ENCODE peak calls at places on chromosomes 6 and 20, in eight cellular contexts. One of them, this sample, is unnamed.

GRCh38 chr6:154509421-154510143 is 903 bp downstream of the CNKSR3 start:
- DNase-seq in psoas muscle: peak; percentile 53
- DNase-seq in dorsolateral prefrontal cortex: no peak
- DNase-seq in activated naive CD4-positive, alpha-beta T cell treated with anti-CD3 and anti-CD28 coated beads for 36 hours: peak; percentile 22
- DNase-seq in left ventricle myocardium inferior: peak; percentile 21
- DNase-seq in neural progenitor cell: peak; percentile 52
- DNase-seq in stimulated activated CD4-positive, alpha-beta T cell treated with anti-CD3 and anti-CD28 coated beads, Interleukin-4, amount 100 ng/mL, for 24 hours: no peak
- DNase-seq in AG04449: no peak
- DNase-seq in this sample: peak; percentile 49

GRCh38 chr6:81754906-81755305 is 2.4 kb upstream of the TENT5A start:
- DNase-seq in psoas muscle: no peak
- DNase-seq in dorsolateral prefrontal cortex: no peak
- DNase-seq in activated naive CD4-positive, alpha-beta T cell treated with anti-CD3 and anti-CD28 coated beads for 36 hours: no peak
- DNase-seq in left ventricle myocardium inferior: no peak
- DNase-seq in neural progenitor cell: no peak
- DNase-seq in stimulated activated CD4-positive, alpha-beta T cell treated with anti-CD3 and anti-CD28 coated beads, Interleukin-4, amount 100 ng/mL, for 24 hours: no peak
- DNase-seq in AG04449: no peak
- DNase-seq in this sample: no peak

GRCh38 chr6:98957440-98957839 is 9.7 kb upstream of the FBXL4 start:
- DNase-seq in psoas muscle: no peak
- DNase-seq in dorsolateral prefrontal cortex: no peak
- DNase-seq in activated naive CD4-positive, alpha-beta T cell treated with anti-CD3 and anti-CD28 coated beads for 36 hours: no peak
- DNase-seq in left ventricle myocardium inferior: no peak
- DNase-seq in neural progenitor cell: no peak
- DNase-seq in stimulated activated CD4-positive, alpha-beta T cell treated with anti-CD3 and anti-CD28 coated beads, Interleukin-4, amount 100 ng/mL, for 24 hours: no peak
- DNase-seq in AG04449: peak; percentile 7
- DNase-seq in this sample: no peak

GRCh38 chr6:135851442-135852271 is at the start of gene PDE7B:
- DNase-seq in psoas muscle: peak; percentile 93
- DNase-seq in dorsolateral prefrontal cortex: peak; percentile 66
- DNase-seq in activated naive CD4-positive, alpha-beta T cell treated with anti-CD3 and anti-CD28 coated beads for 36 hours: peak; percentile 65
- DNase-seq in left ventricle myocardium inferior: peak; percentile 75
- DNase-seq in neural progenitor cell: peak; percentile 66
- DNase-seq in stimulated activated CD4-positive, alpha-beta T cell treated with anti-CD3 and anti-CD28 coated beads, Interleukin-4, amount 100 ng/mL, for 24 hours: peak; percentile 22
- DNase-seq in AG04449: peak; percentile 97
- DNase-seq in this sample: peak; percentile 83

GRCh38 chr6:99348220-99348822 is 1.2 kb downstream of the FAXC start:
- DNase-seq in psoas muscle: no peak
- DNase-seq in dorsolateral prefrontal cortex: peak; percentile 47
- DNase-seq in activated naive CD4-positive, alpha-beta T cell treated with anti-CD3 and anti-CD28 coated beads for 36 hours: no peak
- DNase-seq in left ventricle myocardium inferior: no peak
- DNase-seq in neural progenitor cell: peak; percentile 10
- DNase-seq in stimulated activated CD4-positive, alpha-beta T cell treated with anti-CD3 and anti-CD28 coated beads, Interleukin-4, amount 100 ng/mL, for 24 hours: no peak
- DNase-seq in AG04449: no peak
- DNase-seq in this sample: no peak

GRCh38 chr20:15318682-15319081 is 981.3 kb upstream of the FLRT3 start:
- DNase-seq in psoas muscle: no peak
- DNase-seq in dorsolateral prefrontal cortex: no peak
- DNase-seq in activated naive CD4-positive, alpha-beta T cell treated with anti-CD3 and anti-CD28 coated beads for 36 hours: no peak
- DNase-seq in left ventricle myocardium inferior: no peak
- DNase-seq in neural progenitor cell: no peak
- DNase-seq in stimulated activated CD4-positive, alpha-beta T cell treated with anti-CD3 and anti-CD28 coated beads, Interleukin-4, amount 100 ng/mL, for 24 hours: no peak
- DNase-seq in AG04449: no peak
- DNase-seq in this sample: no peak

GRCh38 chr6:33589366-33589722 is 9.3 kb upstream of the BAK1 start:
- DNase-seq in psoas muscle: no peak
- DNase-seq in dorsolateral prefrontal cortex: no peak
- DNase-seq in activated naive CD4-positive, alpha-beta T cell treated with anti-CD3 and anti-CD28 coated beads for 36 hours: no peak
- DNase-seq in left ventricle myocardium inferior: no peak
- DNase-seq in neural progenitor cell: no peak
- DNase-seq in stimulated activated CD4-positive, alpha-beta T cell treated with anti-CD3 and anti-CD28 coated beads, Interleukin-4, amount 100 ng/mL, for 24 hours: no peak
- DNase-seq in AG04449: no peak
- DNase-seq in this sample: no peak

GRCh38 chr20:34254979-34255378 is 13.8 kb downstream of the ASIP start:
- DNase-seq in psoas muscle: no peak
- DNase-seq in dorsolateral prefrontal cortex: no peak
- DNase-seq in activated naive CD4-positive, alpha-beta T cell treated with anti-CD3 and anti-CD28 coated beads for 36 hours: no peak
- DNase-seq in left ventricle myocardium inferior: no peak
- DNase-seq in neural progenitor cell: no peak
- DNase-seq in stimulated activated CD4-positive, alpha-beta T cell treated with anti-CD3 and anti-CD28 coated beads, Interleukin-4, amount 100 ng/mL, for 24 hours: no peak
- DNase-seq in AG04449: no peak
- DNase-seq in this sample: no peak

GRCh38 chr6:149190228-149190831 is 127.2 kb upstream of the TAB2 start:
- DNase-seq in psoas muscle: no peak
- DNase-seq in dorsolateral prefrontal cortex: no peak
- DNase-seq in activated naive CD4-positive, alpha-beta T cell treated with anti-CD3 and anti-CD28 coated beads for 36 hours: peak; percentile 87
- DNase-seq in left ventricle myocardium inferior: peak; percentile 20
- DNase-seq in neural progenitor cell: peak; percentile 11
- DNase-seq in stimulated activated CD4-positive, alpha-beta T cell treated with anti-CD3 and anti-CD28 coated beads, Interleukin-4, amount 100 ng/mL, for 24 hours: peak; percentile 64
- DNase-seq in AG04449: no peak
- DNase-seq in this sample: no peak

GRCh38 chr20:33909331-33909921 is 84.3 kb upstream of the RALY start:
- DNase-seq in psoas muscle: no peak
- DNase-seq in dorsolateral prefrontal cortex: no peak
- DNase-seq in activated naive CD4-positive, alpha-beta T cell treated with anti-CD3 and anti-CD28 coated beads for 36 hours: no peak
- DNase-seq in left ventricle myocardium inferior: no peak
- DNase-seq in neural progenitor cell: no peak
- DNase-seq in stimulated activated CD4-positive, alpha-beta T cell treated with anti-CD3 and anti-CD28 coated beads, Interleukin-4, amount 100 ng/mL, for 24 hours: no peak
- DNase-seq in AG04449: peak; percentile 80
- DNase-seq in this sample: no peak

GRCh38 chr6:20511858-20512257 is 22.4 kb upstream of the CDKAL1 start:
- DNase-seq in psoas muscle: no peak
- DNase-seq in dorsolateral prefrontal cortex: no peak
- DNase-seq in activated naive CD4-positive, alpha-beta T cell treated with anti-CD3 and anti-CD28 coated beads for 36 hours: no peak
- DNase-seq in left ventricle myocardium inferior: no peak
- DNase-seq in neural progenitor cell: no peak
- DNase-seq in stimulated activated CD4-positive, alpha-beta T cell treated with anti-CD3 and anti-CD28 coated beads, Interleukin-4, amount 100 ng/mL, for 24 hours: no peak
- DNase-seq in AG04449: no peak
- DNase-seq in this sample: no peak

GRCh38 chr6:13005994-13006393 is 289.4 kb downstream of the PHACTR1 start:
- DNase-seq in psoas muscle: no peak
- DNase-seq in dorsolateral prefrontal cortex: no peak
- DNase-seq in activated naive CD4-positive, alpha-beta T cell treated with anti-CD3 and anti-CD28 coated beads for 36 hours: no peak
- DNase-seq in left ventricle myocardium inferior: peak; percentile 21
- DNase-seq in neural progenitor cell: no peak
- DNase-seq in stimulated activated CD4-positive, alpha-beta T cell treated with anti-CD3 and anti-CD28 coated beads, Interleukin-4, amount 100 ng/mL, for 24 hours: no peak
- DNase-seq in AG04449: no peak
- DNase-seq in this sample: no peak

GRCh38 chr6:124872361-124873065 is 89.7 kb upstream of the RNF217 start:
- DNase-seq in psoas muscle: no peak
- DNase-seq in dorsolateral prefrontal cortex: no peak
- DNase-seq in activated naive CD4-positive, alpha-beta T cell treated with anti-CD3 and anti-CD28 coated beads for 36 hours: no peak
- DNase-seq in left ventricle myocardium inferior: no peak
- DNase-seq in neural progenitor cell: no peak
- DNase-seq in stimulated activated CD4-positive, alpha-beta T cell treated with anti-CD3 and anti-CD28 coated beads, Interleukin-4, amount 100 ng/mL, for 24 hours: no peak
- DNase-seq in AG04449: no peak
- DNase-seq in this sample: no peak

GRCh38 chr6:73585566-73586415 is 65.0 kb upstream of the EEF1A1 start:
- DNase-seq in psoas muscle: no peak
- DNase-seq in dorsolateral prefrontal cortex: peak; percentile 46
- DNase-seq in activated naive CD4-positive, alpha-beta T cell treated with anti-CD3 and anti-CD28 coated beads for 36 hours: peak; percentile 70
- DNase-seq in left ventricle myocardium inferior: no peak
- DNase-seq in neural progenitor cell: no peak
- DNase-seq in stimulated activated CD4-positive, alpha-beta T cell treated with anti-CD3 and anti-CD28 coated beads, Interleukin-4, amount 100 ng/mL, for 24 hours: peak; percentile 50
- DNase-seq in AG04449: no peak
- DNase-seq in this sample: no peak

This sample was measured in ovary.